ENCODE peak calls at places on chromosome 10, in nine cellular contexts. One of them, this sample, is unnamed.

GRCh38 chr10:121904888-121905287 is 22.9 kb downstream of the ATE1 start:
- DNase-seq in AG04449: no peak
- DNase-seq in nephron progenitor cell: no peak
- DNase-seq in fibroblast of pulmonary artery: no peak
- DNase-seq in HFF-Myc: no peak
- DNase-seq in astrocyte of the spinal cord: no peak
- DNase-seq in endothelial cell of umbilical vein: no peak
- DNase-seq in adrenal gland: peak
- DNase-seq in Peyer's patch: no peak
- DNase-seq in this sample: no peak

GRCh38 chr10:87038786-87039185 is 18.7 kb downstream of the FAM25A start:
- DNase-seq in AG04449: no peak
- DNase-seq in nephron progenitor cell: no peak
- DNase-seq in adrenal gland: no peak
- DNase-seq in Peyer's patch: peak
- DNase-seq in HFF-Myc: no peak
- DNase-seq in fibroblast of pulmonary artery: no peak
- DNase-seq in endothelial cell of umbilical vein: no peak
- DNase-seq in astrocyte of the spinal cord: no peak
- DNase-seq in this sample: no peak

GRCh38 chr10:17233534-17233933 is 5.5 kb downstream of the VIM start:
- DNase-seq in AG04449: no peak
- DNase-seq in nephron progenitor cell: no peak
- DNase-seq in fibroblast of pulmonary artery: peak
- DNase-seq in Peyer's patch: no peak
- DNase-seq in adrenal gland: no peak
- DNase-seq in astrocyte of the spinal cord: peak
- DNase-seq in endothelial cell of umbilical vein: peak
- DNase-seq in HFF-Myc: no peak
- DNase-seq in this sample: no peak

GRCh38 chr10:614772-615582 is 74.5 kb downstream of the DIP2C start:
- DNase-seq in AG04449: no peak
- DNase-seq in Peyer's patch: no peak
- DNase-seq in endothelial cell of umbilical vein: no peak
- DNase-seq in adrenal gland: peak
- DNase-seq in HFF-Myc: no peak
- DNase-seq in nephron progenitor cell: no peak
- DNase-seq in fibroblast of pulmonary artery: no peak
- DNase-seq in astrocyte of the spinal cord: no peak
- DNase-seq in this sample: no peak

GRCh38 chr10:25113231-25114035 is 61.4 kb upstream of the GPR158 start:
- DNase-seq in nephron progenitor cell: peak
- DNase-seq in astrocyte of the spinal cord: peak
- DNase-seq in adrenal gland: peak
- DNase-seq in Peyer's patch: peak
- DNase-seq in HFF-Myc: peak
- DNase-seq in endothelial cell of umbilical vein: peak
- DNase-seq in AG04449: no peak
- DNase-seq in fibroblast of pulmonary artery: peak
- DNase-seq in this sample: peak

GRCh38 chr10:116690356-116691078 is 51.8 kb downstream of the HSPA12A start:
- DNase-seq in astrocyte of the spinal cord: peak
- DNase-seq in nephron progenitor cell: peak
- DNase-seq in Peyer's patch: no peak
- DNase-seq in fibroblast of pulmonary artery: peak
- DNase-seq in endothelial cell of umbilical vein: no peak
- DNase-seq in AG04449: no peak
- DNase-seq in adrenal gland: peak
- DNase-seq in HFF-Myc: no peak
- DNase-seq in this sample: no peak

GRCh38 chr10:91575044-91575610 is 57.7 kb downstream of the PPP1R3C start:
- DNase-seq in Peyer's patch: no peak
- DNase-seq in fibroblast of pulmonary artery: no peak
- DNase-seq in HFF-Myc: no peak
- DNase-seq in nephron progenitor cell: no peak
- DNase-seq in astrocyte of the spinal cord: no peak
- DNase-seq in adrenal gland: no peak
- DNase-seq in AG04449: no peak
- DNase-seq in endothelial cell of umbilical vein: no peak
- DNase-seq in this sample: no peak

GRCh38 chr10:124221356-124222297 is 128.2 kb upstream of the CHST15 start:
- DNase-seq in endothelial cell of umbilical vein: peak
- DNase-seq in nephron progenitor cell: no peak
- DNase-seq in astrocyte of the spinal cord: peak
- DNase-seq in Peyer's patch: peak
- DNase-seq in HFF-Myc: peak
- DNase-seq in AG04449: no peak
- DNase-seq in fibroblast of pulmonary artery: peak
- DNase-seq in adrenal gland: peak
- DNase-seq in this sample: no peak

GRCh38 chr10:5609952-5610616 is 56.3 kb downstream of the ASB13 start:
- DNase-seq in AG04449: no peak
- DNase-seq in astrocyte of the spinal cord: no peak
- DNase-seq in Peyer's patch: peak
- DNase-seq in nephron progenitor cell: no peak
- DNase-seq in endothelial cell of umbilical vein: no peak
- DNase-seq in adrenal gland: no peak
- DNase-seq in HFF-Myc: no peak
- DNase-seq in fibroblast of pulmonary artery: no peak
- DNase-seq in this sample: no peak

GRCh38 chr10:48493083-48493871 is 111.6 kb downstream of the ARHGAP22 start:
- DNase-seq in adrenal gland: peak
- DNase-seq in HFF-Myc: no peak
- DNase-seq in astrocyte of the spinal cord: no peak
- DNase-seq in Peyer's patch: peak
- DNase-seq in AG04449: no peak
- DNase-seq in endothelial cell of umbilical vein: no peak
- DNase-seq in nephron progenitor cell: no peak
- DNase-seq in fibroblast of pulmonary artery: no peak
- DNase-seq in this sample: no peak

GRCh38 chr10:72068901-72069446 is 19.4 kb downstream of the SPOCK2 start:
- DNase-seq in HFF-Myc: no peak
- DNase-seq in nephron progenitor cell: no peak
- DNase-seq in AG04449: no peak
- DNase-seq in adrenal gland: peak
- DNase-seq in astrocyte of the spinal cord: no peak
- DNase-seq in fibroblast of pulmonary artery: no peak
- DNase-seq in endothelial cell of umbilical vein: no peak
- DNase-seq in Peyer's patch: no peak
- DNase-seq in this sample: no peak

GRCh38 chr10:132420469-132421376 is 23.7 kb downstream of the PWWP2B start:
- DNase-seq in Peyer's patch: peak
- DNase-seq in adrenal gland: peak
- DNase-seq in nephron progenitor cell: no peak
- DNase-seq in astrocyte of the spinal cord: no peak
- DNase-seq in fibroblast of pulmonary artery: no peak
- DNase-seq in endothelial cell of umbilical vein: no peak
- DNase-seq in AG04449: no peak
- DNase-seq in HFF-Myc: no peak
- DNase-seq in this sample: no peak

GRCh38 chr10:133396035-133396624 is 2.2 kb downstream of the MTG1 start:
- DNase-seq in nephron progenitor cell: no peak
- DNase-seq in AG04449: no peak
- DNase-seq in Peyer's patch: peak
- DNase-seq in HFF-Myc: no peak
- DNase-seq in endothelial cell of umbilical vein: no peak
- DNase-seq in adrenal gland: no peak
- DNase-seq in fibroblast of pulmonary artery: no peak
- DNase-seq in astrocyte of the spinal cord: no peak
- DNase-seq in this sample: no peak

GRCh38 chr10:79248341-79248931 is 98.8 kb upstream of the PPIF start:
- DNase-seq in endothelial cell of umbilical vein: no peak
- DNase-seq in Peyer's patch: peak
- DNase-seq in nephron progenitor cell: no peak
- DNase-seq in fibroblast of pulmonary artery: no peak
- DNase-seq in HFF-Myc: no peak
- DNase-seq in AG04449: no peak
- DNase-seq in astrocyte of the spinal cord: peak
- DNase-seq in adrenal gland: peak
- DNase-seq in this sample: no peak

GRCh38 chr10:75294031-75294437 is 58.3 kb upstream of the COMTD1 start:
- DNase-seq in adrenal gland: no peak
- DNase-seq in endothelial cell of umbilical vein: peak
- DNase-seq in Peyer's patch: no peak
- DNase-seq in fibroblast of pulmonary artery: no peak
- DNase-seq in HFF-Myc: no peak
- DNase-seq in nephron progenitor cell: no peak
- DNase-seq in AG04449: no peak
- DNase-seq in astrocyte of the spinal cord: peak
- DNase-seq in this sample: no peak

GRCh38 chr10:5862360-5862929 is 27.2 kb downstream of the ANKRD16 start:
- DNase-seq in astrocyte of the spinal cord: no peak
- DNase-seq in AG04449: no peak
- DNase-seq in Peyer's patch: peak
- DNase-seq in adrenal gland: peak
- DNase-seq in endothelial cell of umbilical vein: no peak
- DNase-seq in HFF-Myc: no peak
- DNase-seq in fibroblast of pulmonary artery: no peak
- DNase-seq in nephron progenitor cell: no peak
- DNase-seq in this sample: no peak

GRCh38 chr10:20596911-20597310 is 300.2 kb downstream of the NEBL start:
- DNase-seq in astrocyte of the spinal cord: peak
- DNase-seq in nephron progenitor cell: no peak
- DNase-seq in AG04449: no peak
- DNase-seq in fibroblast of pulmonary artery: peak
- DNase-seq in HFF-Myc: no peak
- DNase-seq in endothelial cell of umbilical vein: no peak
- DNase-seq in adrenal gland: no peak
- DNase-seq in Peyer's patch: no peak
- DNase-seq in this sample: no peak

GRCh38 chr10:43377393-43377883 is 6.0 kb downstream of the FXYD4 start:
- DNase-seq in adrenal gland: no peak
- DNase-seq in astrocyte of the spinal cord: no peak
- DNase-seq in Peyer's patch: no peak
- DNase-seq in fibroblast of pulmonary artery: no peak
- DNase-seq in endothelial cell of umbilical vein: no peak
- DNase-seq in HFF-Myc: no peak
- DNase-seq in nephron progenitor cell: peak
- DNase-seq in AG04449: no peak
- DNase-seq in this sample: no peak

GRCh38 chr10:42987575-42987974 is 89.3 kb upstream of the RET start:
- DNase-seq in HFF-Myc: no peak
- DNase-seq in AG04449: no peak
- DNase-seq in astrocyte of the spinal cord: no peak
- DNase-seq in nephron progenitor cell: no peak
- DNase-seq in fibroblast of pulmonary artery: no peak
- DNase-seq in endothelial cell of umbilical vein: no peak
- DNase-seq in adrenal gland: no peak
- DNase-seq in Peyer's patch: peak
- DNase-seq in this sample: no peak

DNA sequence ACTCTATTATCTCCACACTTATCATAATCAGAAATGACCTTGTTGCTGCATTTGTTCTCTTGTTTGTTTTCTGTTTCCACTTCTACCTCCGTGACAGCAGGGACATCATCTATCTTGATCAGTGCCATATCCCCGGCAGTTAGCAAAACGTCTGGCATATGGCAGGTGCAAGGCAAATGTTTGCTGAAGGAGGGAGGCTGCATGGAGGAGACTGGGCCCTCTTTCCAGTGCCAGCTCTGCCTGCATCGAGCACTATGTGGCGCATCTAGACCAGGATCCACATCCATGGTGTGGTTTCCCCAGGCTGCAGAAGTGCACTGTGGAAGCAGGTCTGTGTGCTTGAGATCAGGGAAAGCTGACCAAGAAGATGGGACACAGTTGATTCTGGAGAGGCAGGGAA is 181.2 kb downstream of the KCNMA1 start:
- DNase-seq in endothelial cell of umbilical vein: no peak
- DNase-seq in astrocyte of the spinal cord: no peak
- DNase-seq in Peyer's patch: peak
- DNase-seq in adrenal gland: no peak
- DNase-seq in fibroblast of pulmonary artery: no peak
- DNase-seq in nephron progenitor cell: no peak
- DNase-seq in HFF-Myc: no peak
- DNase-seq in AG04449: no peak
- DNase-seq in this sample: no peak
- TF ChIP-seq CTCF in endothelial cell of umbilical vein: no peak
- TF ChIP-seq CTCF in astrocyte of the spinal cord: no peak
- TF ChIP-seq CTCF in Peyer's patch: no peak
- TF ChIP-seq CTCF in adrenal gland: no peak
- TF ChIP-seq CTCF in fibroblast of pulmonary artery: no peak
- TF ChIP-seq CTCF in nephron progenitor cell: no peak
- TF ChIP-seq CTCF in HFF-Myc: no peak
- TF ChIP-seq CTCF in AG04449: peak
- TF ChIP-seq CTCF in this sample: no peak

DNA sequence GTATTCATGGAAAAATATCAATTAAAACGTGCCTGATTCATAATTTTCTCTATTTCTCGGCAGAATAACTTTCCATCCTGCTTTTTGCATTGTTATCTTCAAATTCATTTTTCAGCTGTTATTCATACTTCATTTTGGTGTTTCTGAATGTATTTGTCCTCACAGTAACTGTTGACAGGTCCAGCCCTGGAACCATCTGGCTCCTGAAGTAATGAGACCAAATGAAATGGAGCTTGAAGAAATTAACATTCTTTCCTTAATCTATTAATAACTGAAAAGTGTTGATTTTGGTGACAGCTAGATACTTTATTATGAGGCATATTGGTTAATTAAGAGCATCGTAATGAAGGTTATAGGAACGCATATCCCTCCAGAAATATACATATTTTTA is 257.0 kb upstream of the MINDY3 start:
- DNase-seq in adrenal gland: no peak
- DNase-seq in Peyer's patch: no peak
- DNase-seq in fibroblast of pulmonary artery: no peak
- DNase-seq in endothelial cell of umbilical vein: no peak
- DNase-seq in nephron progenitor cell: no peak
- DNase-seq in AG04449: no peak
- DNase-seq in HFF-Myc: no peak
- DNase-seq in astrocyte of the spinal cord: no peak
- DNase-seq in this sample: no peak
- TF ChIP-seq CTCF in adrenal gland: no peak
- TF ChIP-seq CTCF in Peyer's patch: no peak
- TF ChIP-seq CTCF in fibroblast of pulmonary artery: no peak
- TF ChIP-seq CTCF in endothelial cell of umbilical vein: no peak
- TF ChIP-seq CTCF in nephron progenitor cell: no peak
- TF ChIP-seq CTCF in AG04449: no peak
- TF ChIP-seq CTCF in HFF-Myc: no peak
- TF ChIP-seq CTCF in astrocyte of the spinal cord: no peak
- TF ChIP-seq CTCF in this sample: no peak

GRCh38 chr10:59865101-59865500 is 41.3 kb downstream of the CCDC6 start:
- DNase-seq in adrenal gland: peak
- DNase-seq in nephron progenitor cell: no peak
- DNase-seq in Peyer's patch: peak
- DNase-seq in fibroblast of pulmonary artery: peak
- DNase-seq in endothelial cell of umbilical vein: no peak
- DNase-seq in AG04449: no peak
- DNase-seq in astrocyte of the spinal cord: no peak
- DNase-seq in HFF-Myc: no peak
- DNase-seq in this sample: no peak
- TF ChIP-seq CTCF in adrenal gland: peak
- TF ChIP-seq CTCF in nephron progenitor cell: no peak
- TF ChIP-seq CTCF in Peyer's patch: peak
- TF ChIP-seq CTCF in fibroblast of pulmonary artery: peak
- TF ChIP-seq CTCF in endothelial cell of umbilical vein: no peak
- TF ChIP-seq CTCF in AG04449: no peak
- TF ChIP-seq CTCF in astrocyte of the spinal cord: peak
- TF ChIP-seq CTCF in HFF-Myc: peak
- TF ChIP-seq CTCF in this sample: peak

DNA sequence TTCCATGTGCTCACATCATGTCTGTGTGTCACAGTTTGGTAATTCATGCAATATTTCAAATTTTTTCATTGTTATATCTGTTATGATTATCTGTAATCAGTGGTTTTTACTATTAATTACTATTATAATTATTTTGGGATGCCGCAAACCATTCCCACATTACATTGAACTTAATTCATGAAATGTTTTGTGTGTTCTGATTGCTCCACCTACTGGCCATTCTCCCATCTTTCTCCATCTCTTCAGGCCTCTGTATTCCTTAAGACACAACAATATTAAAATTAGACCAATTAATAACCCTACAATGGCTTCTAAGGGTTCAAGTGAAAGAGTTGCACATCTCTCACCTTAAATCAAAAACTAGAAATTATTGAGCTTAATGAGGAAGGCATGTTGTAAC is 398.5 kb downstream of the PCDH15 start:
- DNase-seq in HFF-Myc: no peak
- DNase-seq in nephron progenitor cell: peak
- DNase-seq in endothelial cell of umbilical vein: peak
- DNase-seq in Peyer's patch: no peak
- DNase-seq in AG04449: no peak
- DNase-seq in adrenal gland: peak
- DNase-seq in fibroblast of pulmonary artery: peak
- DNase-seq in astrocyte of the spinal cord: peak
- DNase-seq in this sample: no peak
- TF ChIP-seq CTCF in HFF-Myc: peak
- TF ChIP-seq CTCF in nephron progenitor cell: peak
- TF ChIP-seq CTCF in endothelial cell of umbilical vein: peak
- TF ChIP-seq CTCF in Peyer's patch: peak
- TF ChIP-seq CTCF in AG04449: no peak
- TF ChIP-seq CTCF in adrenal gland: peak
- TF ChIP-seq CTCF in fibroblast of pulmonary artery: peak
- TF ChIP-seq CTCF in astrocyte of the spinal cord: peak
- TF ChIP-seq CTCF in this sample: no peak

This sample was measured in AG09319.